ENCODE peak calls at places on chromosomes 11 and 22, in six cellular contexts. Q, L, O, N, B and R are unnamed samples. For H3K27me3, the result is how much of the 10 kb centered on the place peaks cover.

GRCh38 chr11:94708642-94709041 is 59.5 kb upstream of the AMOTL1 start:
- DNase-seq in O (no peak), N (no peak), B (no peak), Q (no peak), L (no peak), R (no peak)

GRCh38 chr22:44133901-44134511 is 46.7 kb upstream of the PARVG start:
- DNase-seq in Q (peak), O (no peak), B (peak), N (no peak), L (no peak), R (no peak)

GRCh38 chr11:67656278-67656922 is 5.9 kb upstream of the ACY3 start:
- DNase-seq in N (no peak), B (no peak), O (no peak), L (peak), Q (no peak), R (no peak)

GRCh38 chr22:47300698-47301405 is 538.4 kb downstream of the TBC1D22A start:
- DNase-seq in Q (no peak), L (no peak), B (no peak), O (no peak), N (no peak), R (peak)

GRCh38 chr22:39205344-39206021 is 39.3 kb downstream of the PDGFB start:
- DNase-seq in N (no peak), O (peak), Q (peak), L (no peak), B (peak), R (no peak)

GRCh38 chr11:134853972-134854371 is 441.9 kb upstream of the B3GAT1 start:
- DNase-seq in N (no peak), L (no peak), B (no peak), O (no peak), Q (no peak), R (no peak)

GRCh38 chr22:20980938-20981722 is 967 bp upstream of the LZTR1 start:
- DNase-seq in B (no peak), O (no peak), N (no peak), L (no peak), Q (no peak), R (no peak)

GRCh38 chr22:29039148-29039547 is 22.5 kb downstream of the C22orf31 start:
- DNase-seq in O (no peak), B (no peak), L (no peak), Q (no peak), N (no peak), R (peak)

GRCh38 chr11:82858556-82859091 is 41.6 kb downstream of the PRCP start:
- DNase-seq in B (no peak), Q (no peak), O (no peak), N (no peak), L (no peak), R (no peak)

GRCh38 chr11:47946682-47947575 is 33.4 kb upstream of the PTPRJ start:
- DNase-seq in O (peak), B (peak), Q (peak), L (peak), N (no peak), R (peak)

GRCh38 chr11:34860034-34860433 is 56.1 kb downstream of the APIP start:
- DNase-seq in L (no peak), Q (no peak), O (no peak), B (no peak), N (no peak), R (no peak)

GRCh38 chr11:26194871-26195270 is 137.1 kb upstream of the ANO3 start:
- DNase-seq in B (no peak), N (no peak), L (no peak), O (no peak), Q (no peak), R (no peak)

GRCh38 chr11:7485854-7486425 is 634 bp downstream of the OLFML1 start:
- DNase-seq in Q (no peak), N (no peak), L (no peak), O (no peak), B (no peak), R (no peak)

GRCh38 chr22:19959043-19959586 is 17.5 kb upstream of the TXNRD2 start:
- DNase-seq in L (peak), Q (peak), B (peak), N (peak), O (peak), R (peak)

GRCh38 chr11:32231909-32232493 is 141.1 kb downstream of the RCN1 start:
- DNase-seq in O (peak), N (peak), L (no peak), Q (no peak), B (no peak), R (no peak)

GRCh38 chr11:9029477-9029876 is 25.7 kb upstream of the NRIP3 start:
- DNase-seq in B (no peak), L (no peak), Q (no peak), N (no peak), O (no peak), R (no peak)

GRCh38 chr11:66595245-66595904 is 2.4 kb downstream of the CCS start:
- DNase-seq in L (no peak), O (no peak), N (no peak), B (peak), Q (no peak), R (peak)

GRCh38 chr22:37804502-37804885 is 3.2 kb upstream of the GCAT start:
- DNase-seq in N (peak), L (no peak), O (no peak), B (no peak), Q (no peak), R (no peak)

GRCh38 chr11:5380740-5381342 is 2.8 kb upstream of the OR51M1 start:
- DNase-seq in Q (no peak), N (peak), L (peak), B (no peak), O (peak), R (peak)

GRCh38 chr11:131998020-131998419 is 627.6 kb downstream of the NTM start:
- DNase-seq in L (no peak), O (no peak), N (no peak), B (peak), Q (no peak), R (no peak)

GRCh38 chr11:29018631-29019030 is 910.4 kb downstream of the METTL15 start:
- DNase-seq in N (no peak), O (no peak), Q (no peak), B (no peak), L (no peak), R (no peak)

GRCh38 chr22:19122143-19122751 is at the start of gene DGCR2:
- DNase-seq in B (peak), O (peak), Q (peak), L (peak), N (peak), R (peak)

GRCh38 chr11:83713701-83714100 is 427.5 kb upstream of the CCDC90B start:
- DNase-seq in L (no peak), Q (no peak), B (no peak), N (no peak), O (no peak), R (peak)

GRCh38 chr11:67435031-67435726 is 2.3 kb downstream of the PTPRCAP start:
- DNase-seq in N (no peak), Q (no peak), B (no peak), L (no peak), O (no peak), R (no peak)

GRCh38 chr11:44071157-44071556 is 5.1 kb downstream of the ACCS start:
- DNase-seq in O (no peak), N (no peak), B (no peak), L (no peak), Q (no peak), R (no peak)

GRCh38 chr11:28448186-28448585 is 340.0 kb downstream of the METTL15 start:
- DNase-seq in N (no peak), L (no peak), B (no peak), O (no peak), Q (no peak), R (no peak)

GRCh38 chr11:102583437-102583836 is 41.7 kb downstream of the MMP20 start:
- DNase-seq in Q (no peak), L (no peak), O (no peak), N (no peak), B (no peak), R (no peak)

GRCh38 chr11:66693356-66694055 is 15.8 kb upstream of the RBM4B start:
- DNase-seq in O (no peak), Q (no peak), N (no peak), B (no peak), L (no peak), R (no peak)

GRCh38 chr11:74116719-74117118 is 54.1 kb downstream of the C2CD3 start:
- DNase-seq in Q (no peak), O (no peak), B (no peak), L (no peak), N (no peak), R (no peak)

GRCh38 chr11:61507962-61508824 is at the start of gene LRRC10B:
- DNase-seq in N (peak), L (no peak), B (no peak), O (peak), Q (no peak), R (no peak)

GRCh38 chr11:102389253-102389652 is 42.2 kb downstream of the BIRC2 start:
- DNase-seq in L (no peak), B (no peak), O (no peak), Q (no peak), N (no peak), R (no peak)

DNA sequence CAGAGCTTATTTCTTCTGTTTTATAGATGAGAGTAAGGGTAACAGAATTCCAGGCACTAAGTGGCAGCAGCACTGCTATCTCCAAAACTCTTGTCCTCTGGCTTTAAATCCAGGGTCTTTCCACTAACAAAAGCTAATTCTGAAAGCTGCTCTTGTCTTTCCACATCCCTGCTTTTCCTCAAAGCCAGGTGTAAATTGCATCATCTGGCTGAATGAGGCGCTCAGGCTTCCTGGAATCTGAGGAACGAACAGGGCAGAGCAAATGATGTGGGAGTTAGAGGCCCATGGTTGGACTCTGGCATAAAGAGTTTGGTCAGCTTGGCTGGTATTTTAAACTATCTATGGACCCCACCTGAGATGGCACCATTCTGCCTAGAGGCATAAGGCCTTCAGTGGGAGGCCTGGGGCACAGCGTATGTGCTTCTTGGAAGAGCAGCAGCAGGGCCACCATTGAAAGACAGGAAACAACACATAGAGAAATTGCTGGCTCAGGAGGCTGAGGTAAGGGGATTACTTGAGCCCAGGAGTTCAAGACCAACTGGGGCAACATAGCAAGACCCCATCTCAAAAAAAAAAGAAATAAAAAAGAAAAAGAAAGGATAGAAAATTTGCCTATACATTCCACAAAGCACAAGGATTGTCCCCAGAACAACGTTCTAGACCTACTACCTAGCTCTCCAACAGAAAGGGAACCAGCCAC is 1.9 kb downstream of the KCNJ5 start:
- DNase-seq in B (peak), L (no peak), O (no peak), Q (no peak), N (no peak), R (no peak)
- H3K27me3 ChIP-seq in B (under half), L (under half), O (under half), Q (under half), N (under half), R (under half)

GRCh38 chr22:17733484-17733883 is 40.8 kb downstream of the BID start:
- DNase-seq in Q (no peak), N (no peak), O (no peak), L (no peak), B (peak), R (no peak)
- TF ChIP-seq POLR2AphosphoS5 in Q (no peak), N (no peak), O (no peak), L (no peak), B (no peak), R (no peak)

GRCh38 chr22:49183826-49184216 is 643.9 kb downstream of the BRD1 start:
- DNase-seq in L (no peak), O (no peak), Q (peak), B (no peak), N (no peak), R (no peak)
- H3K27me3 ChIP-seq in L (half or more), O (under half), Q (under half), B (under half), N (under half), R (under half)

DNA sequence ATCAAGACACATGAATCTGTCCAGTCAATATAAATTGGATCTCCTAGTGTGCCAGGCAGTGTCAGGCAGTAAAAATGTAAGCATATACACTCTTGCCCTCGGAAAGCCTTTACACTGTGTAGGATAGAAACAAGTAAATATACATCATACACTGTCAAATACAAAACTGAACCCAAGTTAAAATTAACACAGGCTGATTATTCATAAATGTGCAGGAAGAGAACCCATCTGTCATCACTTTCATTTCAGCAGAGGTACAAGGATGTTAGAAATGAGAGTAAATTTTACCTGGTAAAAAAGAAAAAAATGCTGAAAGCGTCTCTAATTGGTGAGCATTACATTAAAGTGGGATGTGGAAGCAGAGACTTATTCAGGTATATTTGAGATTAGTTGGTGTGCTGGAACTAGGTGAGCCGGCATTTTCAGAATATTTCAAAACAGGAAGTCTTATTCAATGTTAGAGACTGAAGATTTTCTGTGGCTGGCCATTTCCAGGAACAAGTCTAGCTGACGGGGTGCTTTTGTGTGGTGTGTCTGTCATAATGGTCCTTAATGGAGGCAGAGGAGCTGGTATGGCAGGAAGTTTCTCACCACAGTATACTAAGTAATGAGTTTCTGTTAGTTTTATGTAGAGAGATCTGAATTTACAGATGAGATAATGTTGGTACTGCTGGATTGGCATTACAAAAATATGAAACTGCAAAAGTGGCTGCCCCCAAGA is 192.6 kb downstream of the CASP12 start:
- DNase-seq in Q (peak), B (no peak), N (no peak), L (no peak), O (no peak), R (peak)
- TF ChIP-seq POLR2AphosphoS5 in Q (no peak), B (no peak), N (no peak), L (no peak), O (no peak), R (peak)

DNA sequence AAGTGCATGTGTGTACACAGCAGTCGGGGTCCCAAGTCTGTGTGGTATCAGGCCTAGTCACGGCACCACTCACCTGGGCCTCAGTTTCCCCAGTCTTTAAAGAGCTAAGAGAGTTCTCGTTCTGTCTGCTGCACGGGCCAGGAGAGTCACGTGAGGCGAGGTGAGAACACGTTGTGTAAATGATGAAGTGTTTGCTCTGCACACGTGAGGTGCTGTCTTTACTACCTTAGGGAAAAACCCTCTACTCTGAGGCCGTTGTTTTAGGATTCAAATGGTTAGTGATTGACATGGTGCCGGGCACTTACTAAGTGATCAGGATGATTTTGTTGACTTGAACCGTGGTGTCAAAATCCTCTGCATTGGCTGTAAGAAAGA is 86.5 kb upstream of the PPARA start:
- DNase-seq in L (peak), Q (peak), O (no peak), N (no peak), B (peak), R (peak)
- H3K27me3 ChIP-seq in L (under half), Q (under half), O (under half), N (under half), B (under half), R (under half)

GRCh38 chr11:121389651-121390050 is 62.5 kb upstream of the SORL1 start:
- DNase-seq in N (no peak), L (no peak), Q (no peak), O (no peak), B (no peak), R (no peak)
- TF ChIP-seq POLR2AphosphoS5 in N (no peak), L (no peak), Q (no peak), O (no peak), B (no peak), R (no peak)